ENCODE peak calls at places on chromosomes 7 and 10, in five cellular contexts. F is H9, V is mesendoderm, H is neuronal stem cell, Q is H1. A is an unnamed sample. For H3K4me1, the result is how much of the 10 kb centered on the place peaks cover.

GRCh38 chr10:77160679-77161078 is 476.9 kb downstream of the KCNMA1 start:
- DNase-seq in F (no peak), V (no peak), H (no peak), Q (no peak), A (peak)

GRCh38 chr7:150800576-150801241 is at the start of gene TMEM176A:
- DNase-seq in Q (peak), V (no peak), F (no peak), H (no peak), A (no peak)

GRCh38 chr10:442209-442608 is 247.3 kb downstream of the DIP2C start:
- DNase-seq in H (no peak), F (no peak), V (no peak), Q (no peak), A (no peak)

GRCh38 chr7:12436896-12437535 is 33.4 kb upstream of the VWDE start:
- DNase-seq in Q (no peak), V (peak), H (peak), F (peak), A (no peak)

GRCh38 chr7:17385612-17386011 is 87.2 kb downstream of the AHR start:
- DNase-seq in V (no peak), H (no peak), F (no peak), Q (no peak), A (no peak)

GRCh38 chr10:130807721-130808120 is 503.8 kb downstream of the TCERG1L start:
- DNase-seq in H (no peak), Q (no peak), V (no peak), F (no peak), A (no peak)

GRCh38 chr10:100502926-100503480 is 16.7 kb downstream of the SEC31B start:
- DNase-seq in V (no peak), Q (no peak), F (no peak), H (no peak), A (no peak)

GRCh38 chr7:91836065-91836368 is 44.5 kb downstream of the MTERF1 start:
- DNase-seq in H (no peak), F (no peak), V (no peak), Q (no peak), A (no peak)

GRCh38 chr10:103648231-103648950 is 154.9 kb downstream of the NEURL1 start:
- DNase-seq in Q (no peak), V (no peak), F (no peak), H (no peak), A (no peak)

GRCh38 chr7:107592361-107593024 is 12.4 kb downstream of the BCAP29 start:
- DNase-seq in Q (no peak), V (no peak), F (no peak), H (no peak), A (no peak)

GRCh38 chr10:52573347-52573746 is 199.2 kb downstream of the MBL2 start:
- DNase-seq in F (no peak), Q (no peak), H (no peak), V (no peak), A (no peak)

GRCh38 chr7:152859781-152860191 is 100.2 kb downstream of the ACTR3B start:
- DNase-seq in H (no peak), Q (peak), V (peak), F (peak), A (no peak)

GRCh38 chr10:14329609-14330246 is 996 bp downstream of the FRMD4A start:
- DNase-seq in F (peak), Q (peak), H (no peak), V (peak), A (no peak)

GRCh38 chr10:100823194-100823593 is 77.8 kb downstream of the PAX2 start:
- DNase-seq in V (peak), Q (no peak), H (no peak), F (no peak), A (no peak)

GRCh38 chr7:64884085-64884912 is 18.8 kb upstream of the ZNF273 start:
- DNase-seq in H (no peak), V (no peak), Q (no peak), F (peak), A (no peak)

GRCh38 chr10:26858707-26859034 is 2.1 kb downstream of the ABI1 start:
- DNase-seq in V (no peak), F (no peak), H (no peak), Q (no peak), A (no peak)

GRCh38 chr10:54854843-54855242 is 53.8 kb upstream of the PCDH15 start:
- DNase-seq in V (no peak), Q (no peak), F (no peak), H (no peak), A (no peak)

GRCh38 chr7:3780016-3780415 is 479.0 kb downstream of the SDK1 start:
- DNase-seq in Q (no peak), V (no peak), F (no peak), H (no peak), A (no peak)
- H2BK15ac ChIP-seq in Q (no peak), V (no peak), F (no peak), H (no peak), A (no peak)

DNA sequence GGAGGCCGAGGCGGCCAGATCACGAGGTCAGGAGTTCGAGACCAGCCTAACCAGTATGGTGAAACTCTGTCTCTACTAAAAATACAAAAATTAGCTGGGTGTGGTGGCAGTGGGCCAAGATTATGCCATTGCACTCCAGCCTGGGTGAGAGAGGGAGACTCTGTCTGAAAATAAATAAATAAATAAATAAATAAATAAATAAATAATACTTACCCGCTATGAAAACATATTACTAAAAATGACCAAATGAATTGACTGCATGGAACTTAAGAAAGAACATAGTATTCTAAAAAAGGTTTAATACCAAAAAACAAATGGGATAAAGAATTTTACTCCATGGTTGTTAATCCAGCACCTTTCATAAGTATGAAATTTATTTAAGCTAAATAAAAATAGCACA is 305.0 kb downstream of the GATA3 start:
- DNase-seq in H (no peak), Q (no peak), F (no peak), V (no peak), A (no peak)
- H3K4me1 ChIP-seq in H (under half), Q (under half), F (under half), V (under half), A (under half)

GRCh38 chr10:79164075-79164474 is 95.3 kb downstream of the ZMIZ1 start:
- DNase-seq in V (no peak), Q (no peak), H (no peak), F (no peak), A (no peak)
- H2BK15ac ChIP-seq in V (no peak), Q (no peak), H (no peak), F (no peak), A (no peak)

DNA sequence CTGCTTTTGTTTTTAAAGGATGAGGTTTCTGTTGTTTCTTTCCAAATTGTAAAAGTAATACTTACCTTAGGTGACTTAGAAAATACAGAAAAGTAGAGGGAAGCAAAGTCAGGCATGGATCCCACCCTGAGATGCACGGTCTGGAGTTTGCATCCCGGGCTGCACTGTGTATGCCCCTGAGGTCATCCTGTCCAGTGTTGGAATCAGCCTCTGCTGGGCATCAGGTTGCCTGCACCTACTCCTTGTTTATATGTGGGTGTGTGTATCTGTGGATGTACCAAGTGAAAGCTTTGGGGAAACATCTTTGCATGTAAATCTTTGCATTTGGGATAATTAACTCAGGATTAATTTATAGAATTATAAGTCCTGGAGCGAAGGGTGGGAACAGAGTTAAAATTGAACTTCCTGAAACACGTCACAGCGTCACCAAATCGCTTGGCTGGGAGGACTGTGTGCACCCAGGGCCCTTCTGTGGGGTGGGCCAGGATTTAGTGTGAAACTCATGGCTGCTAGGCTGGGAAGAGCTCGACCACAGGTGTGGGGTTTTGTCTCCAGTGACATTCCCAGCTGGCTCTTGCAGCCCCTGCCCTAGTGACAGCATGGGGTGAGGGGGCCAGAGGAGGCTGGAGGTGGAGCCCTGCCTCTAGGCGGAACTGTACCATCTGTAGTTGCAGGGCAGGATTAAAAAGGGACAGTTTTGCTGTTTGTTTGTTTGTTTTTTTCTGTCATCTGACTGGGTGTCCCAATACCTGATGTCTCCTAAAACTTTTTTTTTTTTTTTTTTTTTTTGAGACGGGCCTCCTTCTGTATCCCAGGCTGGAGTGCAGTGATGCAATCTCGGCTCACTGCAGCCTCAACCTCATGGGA is 28.0 kb downstream of the GTF2IRD1 start:
- DNase-seq in H (no peak), V (no peak), F (no peak), Q (no peak), A (peak)
- H3K4me1 ChIP-seq in H (under half), V (under half), F (under half), Q (under half), A (half or more)

GRCh38 chr7:46191776-46192175 is 270.7 kb upstream of the IGFBP3 start:
- DNase-seq in Q (no peak), H (no peak), V (no peak), F (no peak), A (peak)
- H2BK15ac ChIP-seq in Q (no peak), H (no peak), V (no peak), F (no peak), A (no peak)

DNA sequence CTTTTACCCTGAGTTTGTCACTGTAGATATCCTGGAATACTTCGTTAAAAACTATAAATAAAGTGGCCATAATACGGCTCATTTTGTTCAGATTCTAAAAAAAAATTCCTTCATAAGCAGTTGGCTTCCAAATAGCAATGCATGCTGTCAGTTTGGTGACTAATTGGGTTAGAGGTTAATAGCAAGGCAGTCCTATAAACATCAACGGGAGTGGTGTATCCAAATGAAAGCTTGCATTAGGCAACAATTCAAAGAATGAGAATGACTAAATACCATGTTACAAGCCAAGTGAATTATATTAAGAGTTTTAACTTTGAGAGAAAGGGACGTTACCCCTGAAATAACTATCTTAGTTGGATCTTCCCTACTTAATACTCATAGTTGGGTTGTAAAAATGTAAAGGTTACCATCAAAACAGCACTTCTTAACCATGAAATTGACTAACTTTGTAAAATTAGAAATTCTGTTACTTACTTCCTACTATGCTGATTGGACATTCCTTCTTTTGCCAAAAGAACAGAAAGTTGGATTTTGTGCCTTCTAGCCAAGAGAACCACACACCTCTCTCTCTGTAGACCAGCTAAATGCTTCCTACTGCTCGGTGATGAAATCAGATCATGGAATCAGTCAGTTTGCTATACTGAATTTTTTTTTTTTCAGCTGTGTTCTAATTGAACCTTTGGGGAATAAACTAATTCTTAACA is 98.0 kb downstream of the KAT6B start:
- DNase-seq in Q (no peak), V (peak), F (no peak), H (no peak), A (peak)
- H3K4me1 ChIP-seq in Q (under half), V (under half), F (under half), H (under half), A (under half)